ENCODE peak calls at places on chromosomes 16 and 17, in seven cellular contexts. M, D, W, F, P, I and Q are unnamed samples.
A peak's percentile ranks its signal among the peaks of the same experiment; 100 is the strongest.

GRCh38 chr17:34607917-34608316 is 28.5 kb downstream of the TMEM132E start:
- DNase-seq in W (no peak), I (no peak), D (no peak), P (no peak), M (no peak), F (no peak), Q (no peak)

GRCh38 chr16:65658339-65659275 is 536.7 kb upstream of the CDH11 start:
- DNase-seq in W (peak; percentile 64), D (no peak), P (no peak), F (peak; percentile 24), M (no peak), I (no peak), Q (no peak)

GRCh38 chr17:2222901-2223616 is 80.5 kb downstream of the SMG6 start:
- DNase-seq in P (peak; percentile 50), I (peak; percentile 41), D (no peak), M (no peak), W (no peak), F (peak; percentile 52), Q (peak; percentile 88)

GRCh38 chr17:77425791-77426641 is 285.2 kb downstream of the SEC14L1 start:
- DNase-seq in P (peak; percentile 71), W (peak; percentile 55), M (no peak), D (peak; percentile 97), F (peak; percentile 94), I (peak; percentile 68), Q (peak; percentile 98)

GRCh38 chr17:33014751-33015150 is 23.1 kb downstream of the SPACA3 start:
- DNase-seq in M (peak; percentile 15), W (no peak), D (peak; percentile 44), P (no peak), I (no peak), F (no peak), Q (no peak)

GRCh38 chr17:34076743-34077631 is 178.1 kb upstream of the CCL2 start:
- DNase-seq in M (no peak), P (no peak), I (no peak), F (no peak), W (no peak), D (no peak), Q (no peak)

GRCh38 chr17:5097101-5097834 is 14.4 kb downstream of the ZNF232 start:
- DNase-seq in I (peak; percentile 72), W (peak; percentile 60), F (peak; percentile 34), M (no peak), D (no peak), P (no peak), Q (peak; percentile 82)

GRCh38 chr16:25966172-25967097 is 274.7 kb downstream of the HS3ST4 start:
- DNase-seq in D (no peak), M (no peak), W (no peak), F (no peak), I (no peak), P (no peak), Q (no peak)

GRCh38 chr17:8476741-8477140 is 41.1 kb downstream of the NDEL1 start:
- DNase-seq in M (no peak), W (no peak), F (no peak), D (no peak), P (no peak), I (no peak), Q (no peak)

GRCh38 chr17:77287432-77288068 is 146.8 kb downstream of the SEC14L1 start:
- DNase-seq in I (no peak), D (peak; percentile 85), F (peak; percentile 97), W (peak; percentile 87), P (no peak), M (peak; percentile 65), Q (peak; percentile 79)

GRCh38 chr16:89805136-89805905 is 11.1 kb downstream of the FANCA start:
- DNase-seq in I (no peak), D (no peak), F (no peak), M (no peak), W (no peak), P (no peak), Q (no peak)

GRCh38 chr17:77131919-77132318 is 8.8 kb upstream of the SEC14L1 start:
- DNase-seq in F (peak; percentile 82), W (no peak), D (no peak), P (no peak), M (peak; percentile 78), I (no peak), Q (no peak)

GRCh38 chr17:54372071-54372720 is 528.5 kb upstream of the TOM1L1 start:
- DNase-seq in M (no peak), W (no peak), F (no peak), P (no peak), D (no peak), I (no peak), Q (no peak)

GRCh38 chr17:50170662-50171370 is 5.0 kb downstream of the SGCA start:
- DNase-seq in W (no peak), P (no peak), D (no peak), I (no peak), F (no peak), M (no peak), Q (no peak)

GRCh38 chr17:11144358-11145233 is 96.4 kb upstream of the SHISA6 start:
- DNase-seq in F (peak; percentile 68), P (no peak), W (peak; percentile 52), M (peak; percentile 18), I (no peak), D (peak; percentile 28), Q (no peak)

GRCh38 chr17:52532373-52532772 is 373.9 kb upstream of the CA10 start:
- DNase-seq in P (no peak), D (no peak), W (no peak), F (no peak), I (no peak), M (no peak), Q (no peak)

GRCh38 chr17:37194208-37194607 is 181.6 kb upstream of the C17orf78 start:
- DNase-seq in F (no peak), P (no peak), W (no peak), I (no peak), M (no peak), D (no peak), Q (no peak)

GRCh38 chr17:83122834-83123233 is 43.4 kb downstream of the METRNL start:
- DNase-seq in F (no peak), W (no peak), P (no peak), D (no peak), I (no peak), M (no peak), Q (peak; percentile 37)

GRCh38 chr17:82330322-82331239 is 3.0 kb downstream of the SECTM1 start:
- DNase-seq in M (peak; percentile 85), W (no peak), P (no peak), I (peak; percentile 62), D (no peak), F (no peak), Q (no peak)

GRCh38 chr16:23729503-23730424 is 16.7 kb upstream of the ERN2 start:
- DNase-seq in P (no peak), F (no peak), I (no peak), W (no peak), D (no peak), M (peak; percentile 51), Q (no peak)

GRCh38 chr17:22462461-22462860 is 770.1 kb downstream of the KCNJ18 start:
- DNase-seq in W (no peak), P (no peak), F (no peak), D (no peak), I (no peak), M (no peak), Q (no peak)
- H3K9me3 ChIP-seq in W (no peaks in the 10 kb centered on the region), P (no peaks in the 10 kb centered on the region), F (no peaks in the 10 kb centered on the region), D (no peaks in the 10 kb centered on the region), I (peaks cover 4% of the 10 kb centered on the region), M (no peaks in the 10 kb centered on the region), Q (no peaks in the 10 kb centered on the region)

GRCh38 chr16:70805380-70805779 is 4.4 kb upstream of the VAC14 start:
- DNase-seq in F (no peak), P (no peak), W (no peak), M (no peak), I (no peak), D (no peak), Q (no peak)

GRCh38 chr16:70804153-70804728 is 3.3 kb upstream of the VAC14 start:
- DNase-seq in F (no peak), I (no peak), D (no peak), P (no peak), W (no peak), M (no peak), Q (no peak)

GRCh38 chr16:70803354-70803753 is 2.4 kb upstream of the VAC14 start:
- DNase-seq in I (no peak), P (no peak), D (no peak), F (no peak), W (no peak), M (no peak), Q (no peak)

GRCh38 chr16:70805787-70806186 is 4.8 kb upstream of the VAC14 start:
- DNase-seq in F (no peak), I (no peak), P (no peak), M (no peak), W (no peak), D (no peak), Q (no peak)

DNA sequence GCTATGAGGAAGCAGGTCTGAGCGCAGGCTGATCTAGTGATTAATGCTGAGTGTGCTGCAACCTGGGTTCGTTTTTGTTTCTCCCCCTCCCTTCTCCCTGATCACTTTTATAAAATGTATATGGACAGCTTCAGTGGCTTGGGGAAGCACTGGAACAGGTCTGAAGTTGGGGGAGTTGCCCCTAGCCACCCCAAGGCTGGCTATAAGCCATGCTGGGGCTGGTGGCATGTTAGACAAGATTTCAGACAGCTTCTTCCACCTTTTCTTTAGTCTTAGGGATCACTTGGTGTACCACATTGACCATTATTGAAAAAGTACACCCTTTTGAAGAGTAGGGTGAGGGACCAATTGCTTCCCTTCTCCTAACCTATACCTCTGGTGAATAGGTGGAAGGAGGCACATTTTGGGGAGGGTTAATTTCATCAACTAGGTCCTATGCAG is 3.8 kb upstream of the VAC14 start:
- DNase-seq in D (no peak), W (no peak), M (no peak), I (no peak), F (no peak), P (no peak), Q (no peak)
- TF ChIP-seq POLR2A in D (no peak), W (no peak), M (no peak), I (no peak), F (no peak), P (no peak), Q (no peak)

DNA sequence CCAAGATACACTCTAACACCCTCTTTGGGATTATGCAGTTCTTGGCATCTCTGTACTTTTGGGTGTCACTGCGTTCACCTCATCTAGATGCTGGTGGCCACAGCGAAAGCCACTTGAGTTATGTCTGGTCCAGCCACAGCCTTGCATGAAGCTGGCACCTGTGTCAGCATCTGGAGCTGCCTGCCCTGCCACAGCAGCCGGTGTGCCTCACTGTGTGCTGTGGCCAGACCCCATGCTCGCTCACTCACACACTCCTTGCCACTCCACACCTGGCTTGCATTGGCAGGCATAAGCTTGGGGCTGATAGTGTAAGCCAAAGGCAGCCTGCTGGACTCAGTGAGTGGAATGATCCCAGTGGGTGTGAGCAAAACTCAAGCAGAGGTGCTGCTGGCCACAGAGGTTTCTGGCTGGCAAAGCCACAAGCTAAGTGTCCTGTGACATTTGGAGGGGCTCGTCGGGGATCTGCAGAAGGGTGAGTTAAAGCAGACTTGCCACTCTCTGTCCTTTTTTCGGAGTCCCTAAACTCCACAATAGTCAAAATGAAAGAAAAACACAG is 442.7 kb upstream of the CDH8 start:
- DNase-seq in I (no peak), P (no peak), W (no peak), F (no peak), D (no peak), M (no peak), Q (no peak)
- H3K9me3 ChIP-seq in I (peaks cover 4% of the 10 kb centered on the region), P (no peaks in the 10 kb centered on the region), W (no peaks in the 10 kb centered on the region), F (no peaks in the 10 kb centered on the region), D (no peaks in the 10 kb centered on the region), M (peaks cover 100% of the 10 kb centered on the region), Q (no peaks in the 10 kb centered on the region)

DNA sequence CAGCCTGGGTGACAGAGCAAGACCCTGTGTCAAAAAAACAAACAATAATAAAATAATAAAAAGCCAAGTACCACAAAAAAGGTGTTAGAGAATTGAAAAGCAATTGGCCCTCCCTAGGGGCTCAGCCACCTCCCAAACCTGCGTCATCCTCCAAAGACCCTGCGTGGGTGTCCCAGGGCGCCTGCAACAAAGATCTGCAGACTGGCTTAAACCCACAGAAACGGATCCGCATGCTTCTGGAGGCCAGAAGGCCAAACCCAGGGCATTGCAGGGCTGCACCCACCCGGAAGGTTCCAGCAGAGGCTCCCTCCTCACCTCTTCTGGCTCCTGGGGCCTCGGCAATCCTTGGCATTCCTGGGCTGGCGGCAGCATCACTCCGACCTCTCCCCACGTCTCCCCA is 1.5 kb downstream of the ENPP7 start:
- DNase-seq in D (no peak), P (no peak), W (no peak), I (no peak), M (no peak), F (no peak), Q (no peak)
- TF ChIP-seq POLR2A in D (no peak), P (no peak), W (no peak), I (no peak), M (no peak), F (no peak), Q (no peak)